ENCODE peak calls at places on chromosomes 11 and 22, in six cellular contexts. One of them, this sample, is unnamed.

GRCh38 chr22:37079668-37080171 is 28.2 kb downstream of the KCTD17 start:
- DNase-seq in tibial artery: no peak
- DNase-seq in heart left ventricle: no peak
- DNase-seq in thoracic aorta: no peak
- DNase-seq in fibroblast of lung: peak; percentile 9
- DNase-seq in choroid plexus epithelial cell: peak; percentile 51
- DNase-seq in this sample: peak; percentile 22

GRCh38 chr11:117999354-117999993 is 13.3 kb downstream of the IL10RA start:
- DNase-seq in fibroblast of lung: no peak
- DNase-seq in choroid plexus epithelial cell: no peak
- DNase-seq in tibial artery: peak; percentile 18
- DNase-seq in thoracic aorta: no peak
- DNase-seq in heart left ventricle: no peak
- DNase-seq in this sample: no peak

GRCh38 chr11:44737686-44738085 is 10.9 kb downstream of the TSPAN18 start:
- DNase-seq in fibroblast of lung: no peak
- DNase-seq in tibial artery: no peak
- DNase-seq in heart left ventricle: no peak
- DNase-seq in choroid plexus epithelial cell: no peak
- DNase-seq in thoracic aorta: no peak
- DNase-seq in this sample: no peak

GRCh38 chr11:101717621-101718020 is 133.8 kb upstream of the TRPC6 start:
- DNase-seq in thoracic aorta: no peak
- DNase-seq in choroid plexus epithelial cell: no peak
- DNase-seq in heart left ventricle: no peak
- DNase-seq in tibial artery: no peak
- DNase-seq in fibroblast of lung: no peak
- DNase-seq in this sample: no peak

GRCh38 chr22:17966403-17966717 is 58.0 kb downstream of the MICAL3 start:
- DNase-seq in choroid plexus epithelial cell: no peak
- DNase-seq in fibroblast of lung: no peak
- DNase-seq in tibial artery: no peak
- DNase-seq in heart left ventricle: no peak
- DNase-seq in thoracic aorta: no peak
- DNase-seq in this sample: no peak

GRCh38 chr22:32411388-32411787 is 659 bp downstream of the RTCB start:
- DNase-seq in heart left ventricle: no peak
- DNase-seq in fibroblast of lung: peak; percentile 10
- DNase-seq in tibial artery: no peak
- DNase-seq in thoracic aorta: no peak
- DNase-seq in choroid plexus epithelial cell: peak; percentile 46
- DNase-seq in this sample: peak; percentile 40

GRCh38 chr11:13000721-13001120 is 8.4 kb upstream of the RASSF10 start:
- DNase-seq in thoracic aorta: no peak
- DNase-seq in tibial artery: no peak
- DNase-seq in fibroblast of lung: no peak
- DNase-seq in heart left ventricle: no peak
- DNase-seq in choroid plexus epithelial cell: no peak
- DNase-seq in this sample: no peak

GRCh38 chr11:34427171-34427805 is 11.4 kb upstream of the CAT start:
- DNase-seq in tibial artery: no peak
- DNase-seq in heart left ventricle: no peak
- DNase-seq in choroid plexus epithelial cell: peak; percentile 94
- DNase-seq in thoracic aorta: no peak
- DNase-seq in fibroblast of lung: peak; percentile 80
- DNase-seq in this sample: peak; percentile 89

GRCh38 chr11:62402226-62402625 is 16.6 kb upstream of the SCGB1A1 start:
- DNase-seq in fibroblast of lung: no peak
- DNase-seq in heart left ventricle: peak; percentile 79
- DNase-seq in thoracic aorta: no peak
- DNase-seq in choroid plexus epithelial cell: no peak
- DNase-seq in tibial artery: peak; percentile 78
- DNase-seq in this sample: no peak

GRCh38 chr11:88352139-88352538 is 14.6 kb upstream of the CTSC start:
- DNase-seq in thoracic aorta: no peak
- DNase-seq in tibial artery: no peak
- DNase-seq in fibroblast of lung: peak; percentile 34
- DNase-seq in heart left ventricle: no peak
- DNase-seq in choroid plexus epithelial cell: peak; percentile 92
- DNase-seq in this sample: peak; percentile 61

GRCh38 chr22:49469896-49470740 is 357.6 kb downstream of the BRD1 start:
- DNase-seq in choroid plexus epithelial cell: no peak
- DNase-seq in tibial artery: no peak
- DNase-seq in heart left ventricle: no peak
- DNase-seq in thoracic aorta: no peak
- DNase-seq in fibroblast of lung: no peak
- DNase-seq in this sample: no peak

GRCh38 chr22:38753894-38754246 is 1.9 kb downstream of the SUN2 start:
- DNase-seq in thoracic aorta: no peak
- DNase-seq in tibial artery: no peak
- DNase-seq in fibroblast of lung: no peak
- DNase-seq in heart left ventricle: no peak
- DNase-seq in choroid plexus epithelial cell: no peak
- DNase-seq in this sample: no peak

GRCh38 chr22:33958741-33959140 is 38.5 kb upstream of the LARGE1 start:
- DNase-seq in choroid plexus epithelial cell: no peak
- DNase-seq in tibial artery: no peak
- DNase-seq in fibroblast of lung: no peak
- DNase-seq in heart left ventricle: no peak
- DNase-seq in thoracic aorta: no peak
- DNase-seq in this sample: no peak

GRCh38 chr11:65427691-65428577 is 5.3 kb downstream of the NEAT1 start:
- DNase-seq in heart left ventricle: no peak
- DNase-seq in thoracic aorta: no peak
- DNase-seq in tibial artery: peak; percentile 42
- DNase-seq in fibroblast of lung: peak; percentile 78
- DNase-seq in choroid plexus epithelial cell: peak; percentile 87
- DNase-seq in this sample: peak; percentile 67

GRCh38 chr11:131036544-131036943 is 120.3 kb upstream of the SNX19 start:
- DNase-seq in tibial artery: no peak
- DNase-seq in fibroblast of lung: peak; percentile 36
- DNase-seq in choroid plexus epithelial cell: no peak
- DNase-seq in heart left ventricle: no peak
- DNase-seq in thoracic aorta: no peak
- DNase-seq in this sample: no peak

GRCh38 chr11:115459563-115459962 is 44.7 kb downstream of the CADM1 start:
- DNase-seq in choroid plexus epithelial cell: peak; percentile 2
- DNase-seq in heart left ventricle: no peak
- DNase-seq in thoracic aorta: no peak
- DNase-seq in fibroblast of lung: peak; percentile 3
- DNase-seq in tibial artery: no peak
- DNase-seq in this sample: peak; percentile 64

GRCh38 chr11:94283678-94284077 is 20.7 kb upstream of the IZUMO1R start:
- DNase-seq in choroid plexus epithelial cell: no peak
- DNase-seq in fibroblast of lung: no peak
- DNase-seq in thoracic aorta: no peak
- DNase-seq in heart left ventricle: no peak
- DNase-seq in tibial artery: no peak
- DNase-seq in this sample: no peak

GRCh38 chr11:95589893-95590612 is 199.5 kb downstream of the FAM76B start:
- DNase-seq in tibial artery: no peak
- DNase-seq in heart left ventricle: no peak
- DNase-seq in fibroblast of lung: no peak
- DNase-seq in choroid plexus epithelial cell: no peak
- DNase-seq in thoracic aorta: no peak
- DNase-seq in this sample: no peak

GRCh38 chr22:27490080-27490479 is 311.5 kb downstream of the MN1 start:
- DNase-seq in choroid plexus epithelial cell: no peak
- DNase-seq in tibial artery: no peak
- DNase-seq in heart left ventricle: no peak
- DNase-seq in fibroblast of lung: no peak
- DNase-seq in thoracic aorta: no peak
- DNase-seq in this sample: no peak

GRCh38 chr11:133408936-133409335 is 123.4 kb downstream of the OPCML start:
- DNase-seq in thoracic aorta: no peak
- DNase-seq in tibial artery: no peak
- DNase-seq in heart left ventricle: no peak
- DNase-seq in fibroblast of lung: no peak
- DNase-seq in choroid plexus epithelial cell: no peak
- DNase-seq in this sample: no peak

GRCh38 chr22:19707347-19708322 is 6.7 kb upstream of the SEPTIN5 start:
- DNase-seq in fibroblast of lung: no peak
- DNase-seq in choroid plexus epithelial cell: no peak
- DNase-seq in tibial artery: no peak
- DNase-seq in heart left ventricle: peak; percentile 19
- DNase-seq in thoracic aorta: no peak
- DNase-seq in this sample: no peak

DNA sequence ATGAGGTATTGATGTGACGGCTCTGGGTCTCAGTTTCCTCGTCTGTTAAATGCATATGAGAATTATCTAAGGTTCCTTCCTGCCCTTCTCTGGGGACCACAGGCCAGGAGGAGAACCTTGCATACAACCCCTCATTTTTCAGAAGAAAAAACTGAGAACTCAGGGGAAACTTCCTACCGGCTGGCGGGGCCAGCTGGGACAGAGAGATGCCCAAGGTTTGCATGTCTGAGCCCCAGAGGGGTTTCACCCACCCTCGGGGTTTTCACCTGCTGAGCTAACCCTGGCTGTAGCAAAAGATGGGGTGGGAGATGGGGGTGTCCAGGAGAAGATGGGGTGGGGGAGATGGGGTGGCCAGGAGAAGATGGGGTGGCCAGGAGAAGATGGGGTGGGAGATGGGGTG is 4.3 kb downstream of the TNFRSF13C start:
- DNase-seq in tibial artery: no peak
- DNase-seq in heart left ventricle: no peak
- DNase-seq in choroid plexus epithelial cell: no peak
- DNase-seq in fibroblast of lung: no peak
- DNase-seq in thoracic aorta: no peak
- DNase-seq in this sample: no peak
- H3K4me3 ChIP-seq in tibial artery: no peak overlapping the region
- H3K4me3 ChIP-seq in heart left ventricle: no peak overlapping the region
- H3K4me3 ChIP-seq in choroid plexus epithelial cell: no peak overlapping the region
- H3K4me3 ChIP-seq in fibroblast of lung: no peak overlapping the region
- H3K4me3 ChIP-seq in thoracic aorta: no peak overlapping the region
- H3K4me3 ChIP-seq in this sample: no peak overlapping the region

GRCh38 chr11:19919050-19919561 is 206.5 kb downstream of the NAV2 start:
- DNase-seq in heart left ventricle: peak; percentile 61
- DNase-seq in fibroblast of lung: peak; percentile 96
- DNase-seq in tibial artery: peak; percentile 51
- DNase-seq in thoracic aorta: peak; percentile 46
- DNase-seq in choroid plexus epithelial cell: peak; percentile 94
- DNase-seq in this sample: peak; percentile 99
- H3K4me3 ChIP-seq in heart left ventricle: no peak overlapping the region
- H3K4me3 ChIP-seq in fibroblast of lung: no peak overlapping the region
- H3K4me3 ChIP-seq in tibial artery: no peak overlapping the region
- H3K4me3 ChIP-seq in thoracic aorta: peak overlapping the region; percentile 38
- H3K4me3 ChIP-seq in choroid plexus epithelial cell: no peak overlapping the region
- H3K4me3 ChIP-seq in this sample: no peak overlapping the region

DNA sequence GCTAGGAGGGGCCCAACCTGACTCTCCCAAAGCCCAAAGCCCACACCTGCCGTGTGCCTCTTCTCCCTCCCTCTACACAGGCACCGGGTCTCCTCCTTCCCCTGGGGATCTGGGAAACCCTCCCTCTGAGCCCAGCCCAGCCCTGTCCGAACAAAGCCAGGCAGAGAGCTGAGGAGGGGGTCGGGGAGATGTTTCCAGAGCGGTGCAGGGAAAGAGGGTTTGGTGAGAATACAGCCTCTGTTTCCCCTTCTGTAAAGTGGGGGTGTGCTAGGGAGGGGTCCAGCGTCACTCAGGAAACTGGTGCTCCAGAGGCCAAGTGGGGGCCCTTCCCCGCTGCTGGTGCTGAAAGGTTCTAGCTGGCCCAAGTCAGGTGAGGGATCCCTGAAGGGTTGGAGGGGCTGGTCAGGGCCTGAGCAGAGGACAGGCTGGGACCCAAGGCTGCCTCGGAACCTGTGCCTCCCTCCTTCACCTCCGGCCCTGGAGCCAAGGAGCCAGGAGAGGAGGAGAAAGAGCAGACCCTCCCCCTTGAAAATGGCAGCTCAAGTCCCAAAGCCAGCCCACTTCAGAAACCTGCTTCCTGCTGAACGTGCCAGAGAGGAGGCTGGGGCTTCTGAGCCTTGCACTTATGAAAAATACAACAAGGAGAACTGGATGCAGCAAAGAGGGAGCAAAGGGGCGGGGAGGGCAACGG is 43.4 kb downstream of the MACROD1 start:
- DNase-seq in thoracic aorta: no peak
- DNase-seq in tibial artery: no peak
- DNase-seq in heart left ventricle: no peak
- DNase-seq in fibroblast of lung: no peak
- DNase-seq in choroid plexus epithelial cell: no peak
- DNase-seq in this sample: no peak
- H3K4me3 ChIP-seq in thoracic aorta: peak overlapping the region; percentile 41
- H3K4me3 ChIP-seq in tibial artery: no peak overlapping the region
- H3K4me3 ChIP-seq in heart left ventricle: no peak overlapping the region
- H3K4me3 ChIP-seq in fibroblast of lung: no peak overlapping the region
- H3K4me3 ChIP-seq in choroid plexus epithelial cell: no peak overlapping the region
- H3K4me3 ChIP-seq in this sample: no peak overlapping the region

GRCh38 chr11:111975076-111975806 is 38.1 kb downstream of the DIXDC1 start:
- DNase-seq in choroid plexus epithelial cell: no peak
- DNase-seq in tibial artery: no peak
- DNase-seq in heart left ventricle: peak; percentile 58
- DNase-seq in fibroblast of lung: no peak
- DNase-seq in thoracic aorta: no peak
- DNase-seq in this sample: no peak

GRCh38 chr11:111978028-111978771 is 41.1 kb downstream of the DIXDC1 start:
- DNase-seq in heart left ventricle: peak; percentile 73
- DNase-seq in tibial artery: peak; percentile 85
- DNase-seq in choroid plexus epithelial cell: peak; percentile 83
- DNase-seq in thoracic aorta: no peak
- DNase-seq in fibroblast of lung: peak; percentile 75
- DNase-seq in this sample: peak; percentile 83

GRCh38 chr11:111976119-111976518 is 39.0 kb downstream of the DIXDC1 start:
- DNase-seq in fibroblast of lung: no peak
- DNase-seq in choroid plexus epithelial cell: no peak
- DNase-seq in heart left ventricle: no peak
- DNase-seq in thoracic aorta: no peak
- DNase-seq in tibial artery: no peak
- DNase-seq in this sample: no peak

GRCh38 chr11:111977141-111978027 is 40.2 kb downstream of the DIXDC1 start:
- DNase-seq in tibial artery: peak; percentile 72
- DNase-seq in fibroblast of lung: no peak
- DNase-seq in choroid plexus epithelial cell: peak; percentile 34
- DNase-seq in heart left ventricle: peak; percentile 81
- DNase-seq in thoracic aorta: peak; percentile 52
- DNase-seq in this sample: peak; percentile 46

DNA sequence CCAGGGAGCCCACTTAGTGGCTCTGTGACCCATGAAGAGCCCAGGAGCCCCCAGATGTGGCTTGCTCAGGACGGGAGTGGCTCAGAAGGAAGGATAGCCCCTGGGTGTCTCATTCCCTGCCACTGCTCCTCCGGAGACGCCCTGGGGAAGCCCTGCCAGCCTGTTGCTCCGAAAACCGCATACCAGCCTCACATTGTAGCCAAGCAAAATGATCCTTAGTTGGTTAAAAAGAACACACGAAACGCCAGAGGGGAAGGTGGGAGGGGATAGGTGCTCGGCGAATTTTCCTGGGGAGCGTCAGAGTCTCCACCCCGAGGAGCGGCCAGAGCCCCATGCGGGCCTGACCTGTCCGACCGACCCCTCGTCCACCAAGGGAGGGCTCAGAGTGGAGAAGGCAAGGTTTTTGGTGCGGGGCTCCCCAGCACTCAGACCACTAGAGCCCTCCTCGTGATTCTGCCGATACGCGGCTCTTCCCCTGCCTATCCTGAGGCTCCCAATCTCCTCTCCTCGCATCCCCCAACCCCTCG is 39.5 kb downstream of the DIXDC1 start:
- DNase-seq in heart left ventricle: no peak
- DNase-seq in choroid plexus epithelial cell: peak; percentile 17
- DNase-seq in fibroblast of lung: no peak
- DNase-seq in thoracic aorta: peak; percentile 36
- DNase-seq in tibial artery: peak; percentile 40
- DNase-seq in this sample: peak; percentile 17
- H3K4me3 ChIP-seq in heart left ventricle: peak overlapping the region; percentile 67
- H3K4me3 ChIP-seq in choroid plexus epithelial cell: peak overlapping the region; percentile 73
- H3K4me3 ChIP-seq in fibroblast of lung: peak overlapping the region; percentile 24
- H3K4me3 ChIP-seq in thoracic aorta: peak overlapping the region; percentile 87
- H3K4me3 ChIP-seq in tibial artery: peak overlapping the region; percentile 84
- H3K4me3 ChIP-seq in this sample: peak overlapping the region; percentile 75